ENCODE peak calls at places on chromosomes 7 and 10, in seven cellular contexts. A is HuH-7; L is endothelial cell; W is fibroblast of mammary gland; E is stimulated activated CD4-positive, alpha-beta T cell treated with anti-CD3 and anti-CD28 coated beads, Interleukin-15, amount 100 ng/mL, for 1 hour; B is NCI-H1417; J is PC-9. Y is an unnamed sample.
A peak's percentile ranks its signal among the peaks of the same experiment; 100 is the strongest.

GRCh38 chr10:122042836-122043235 is 53.9 kb downstream of the TACC2 start:
- DNase-seq in B (no peak), J (no peak), W (no peak), E (no peak), L (no peak), A (no peak), Y (no peak)

GRCh38 chr10:132898391-132899053 is 43.8 kb downstream of the CFAP46 start:
- DNase-seq in B (no peak), E (no peak), W (no peak), J (no peak), L (no peak), A (no peak), Y (no peak)

GRCh38 chr10:91410638-91411367 is 659 bp downstream of the HECTD2 start:
- DNase-seq in E (no peak), J (no peak), B (peak; percentile 69), A (no peak), W (peak; percentile 64), L (no peak), Y (no peak)

GRCh38 chr7:29622335-29623265 is 59.0 kb downstream of the PRR15 start:
- DNase-seq in J (peak; percentile 75), L (no peak), W (peak; percentile 96), E (no peak), A (no peak), B (peak; percentile 69), Y (no peak)

GRCh38 chr7:17021205-17021604 is 139.4 kb upstream of the AGR3 start:
- DNase-seq in A (peak; percentile 40), B (no peak), J (no peak), W (peak; percentile 43), L (no peak), E (no peak), Y (no peak)

GRCh38 chr7:154960063-154960790 is 42.7 kb downstream of the PAXIP1 start:
- DNase-seq in W (peak; percentile 30), E (no peak), B (no peak), L (no peak), A (peak; percentile 23), J (no peak), Y (no peak)

GRCh38 chr10:114328876-114329275 is 75.4 kb downstream of the AFAP1L2 start:
- DNase-seq in E (no peak), A (no peak), W (no peak), B (no peak), L (no peak), J (no peak), Y (no peak)

GRCh38 chr10:77974396-77975074 is 48.0 kb upstream of the DLG5 start:
- DNase-seq in B (peak; percentile 7), L (peak; percentile 58), J (peak; percentile 20), E (no peak), A (peak; percentile 40), W (peak; percentile 70), Y (peak; percentile 57)

GRCh38 chr7:44280993-44281721 is 44.2 kb downstream of the CAMK2B start:
- DNase-seq in J (no peak), E (no peak), A (no peak), W (no peak), L (no peak), B (no peak), Y (no peak)

GRCh38 chr10:45599646-45600045 is 72.9 kb downstream of the ZFAND4 start:
- DNase-seq in J (no peak), A (no peak), E (no peak), W (no peak), B (no peak), L (no peak), Y (no peak)

GRCh38 chr10:48798486-48799254 is 114.0 kb downstream of the WDFY4 start:
- DNase-seq in W (peak; percentile 2), E (no peak), L (no peak), A (no peak), B (no peak), J (no peak), Y (no peak)

GRCh38 chr7:51158742-51159441 is 157.7 kb downstream of the COBL start:
- DNase-seq in A (no peak), W (no peak), B (no peak), L (no peak), E (no peak), J (no peak), Y (no peak)

GRCh38 chr10:63703740-63704345 is 182.6 kb downstream of the REEP3 start:
- DNase-seq in L (no peak), A (no peak), J (no peak), E (no peak), W (no peak), B (peak; percentile 29), Y (no peak)

GRCh38 chr10:110629680-110630191 is 14.4 kb upstream of the RBM20 start:
- DNase-seq in A (no peak), E (no peak), J (peak; percentile 56), B (peak; percentile 93), L (no peak), W (no peak), Y (no peak)

GRCh38 chr10:683448-684071 is 5.9 kb downstream of the DIP2C start:
- DNase-seq in W (peak; percentile 98), E (no peak), L (no peak), B (no peak), J (no peak), A (no peak), Y (no peak)

GRCh38 chr7:3464900-3465622 is 164.0 kb downstream of the SDK1 start:
- DNase-seq in A (no peak), B (no peak), E (no peak), L (no peak), J (no peak), W (no peak), Y (no peak)

GRCh38 chr7:91826377-91826776 is 54.1 kb downstream of the MTERF1 start:
- DNase-seq in E (no peak), A (no peak), J (no peak), L (no peak), B (no peak), W (peak; percentile 41), Y (no peak)

GRCh38 chr7:158102897-158103296 is 484.7 kb downstream of the PTPRN2 start:
- DNase-seq in J (no peak), E (no peak), B (no peak), A (no peak), W (no peak), L (no peak), Y (no peak)

GRCh38 chr7:131620673-131621609 is 64.5 kb upstream of the PODXL start:
- DNase-seq in A (no peak), J (no peak), W (no peak), L (no peak), B (peak; percentile 10), E (no peak), Y (no peak)

GRCh38 chr10:35194471-35194870 is 67.8 kb downstream of the CREM start:
- DNase-seq in J (no peak), L (no peak), W (no peak), A (no peak), E (no peak), B (no peak), Y (no peak)

GRCh38 chr10:22427890-22428571 is 82.7 kb downstream of the SPAG6 start:
- DNase-seq in J (peak; percentile 42), L (no peak), B (peak; percentile 78), E (no peak), A (no peak), W (peak; percentile 99), Y (no peak)

GRCh38 chr7:155962191-155962967 is 150.1 kb upstream of the SHH start:
- DNase-seq in E (no peak), L (no peak), B (no peak), A (no peak), J (peak; percentile 30), W (peak; percentile 34), Y (no peak)

GRCh38 chr7:156184164-156184563 is 371.9 kb upstream of the SHH start:
- DNase-seq in L (no peak), B (no peak), J (no peak), A (no peak), E (no peak), W (no peak), Y (no peak)

GRCh38 chr10:70158113-70158512 is 11.6 kb upstream of the TYSND1 start:
- DNase-seq in A (no peak), B (no peak), J (no peak), E (no peak), W (peak; percentile 69), L (no peak), Y (no peak)

GRCh38 chr7:149489391-149490024 is 8.1 kb downstream of the ZNF746 start:
- DNase-seq in A (no peak), J (no peak), B (no peak), E (no peak), W (peak; percentile 3), L (no peak), Y (no peak)

GRCh38 chr7:379456-380225 is 89.7 kb downstream of the FOXL3 start:
- DNase-seq in J (no peak), L (no peak), W (no peak), E (no peak), A (no peak), B (peak; percentile 77), Y (no peak)

GRCh38 chr7:112930787-112931186 is 140.6 kb upstream of the TMEM168 start:
- DNase-seq in J (no peak), L (no peak), B (no peak), E (no peak), A (peak; percentile 27), W (peak; percentile 85), Y (no peak)

GRCh38 chr7:4766666-4767530 is 8.5 kb upstream of the AP5Z1 start:
- DNase-seq in B (no peak), E (no peak), A (no peak), L (no peak), W (no peak), J (no peak), Y (no peak)

GRCh38 chr10:17472481-17473227 is 18.3 kb upstream of the ST8SIA6 start:
- DNase-seq in A (no peak), J (no peak), L (no peak), W (no peak), B (no peak), E (no peak), Y (no peak)

GRCh38 chr10:91194497-91195179 is 25.8 kb upstream of the PCGF5 start:
- DNase-seq in W (peak; percentile 89), J (no peak), A (no peak), E (no peak), B (no peak), L (no peak), Y (no peak)

GRCh38 chr7:94414481-94414880 is 19.8 kb downstream of the COL1A2 start:
- DNase-seq in E (no peak), L (no peak), J (no peak), W (peak; percentile 82), B (peak; percentile 88), A (no peak), Y (no peak)

GRCh38 chr7:98472391-98473002 is 71.6 kb upstream of the BAIAP2L1 start:
- DNase-seq in J (no peak), E (no peak), A (no peak), W (no peak), B (no peak), L (no peak), Y (no peak)

GRCh38 chr7:28093617-28094232 is 86.9 kb downstream of the JAZF1 start:
- DNase-seq in J (peak; percentile 88), A (peak; percentile 66), W (peak; percentile 72), E (peak; percentile 32), L (peak; percentile 88), B (peak; percentile 93), Y (peak; percentile 92)

Y was measured in NT2/D1.